ENCODE peak calls at places on chromosomes 4 and X, in eight cellular contexts. One of them, this sample, is unnamed.

GRCh38 chr4:94390804-94391410 is 48.3 kb upstream of the HPGDS start:
- DNase-seq in activated CD8-positive, alpha-beta memory T cell treated with anti-CD3 and anti-CD28 coated beads for 48 hours: no peak
- DNase-seq in stimulated activated CD4-positive, alpha-beta T cell treated with anti-CD3 and anti-CD28 coated beads, Interleukin-4, amount 100 ng/mL, for 48 hours: no peak
- DNase-seq in CD8-positive, alpha-beta memory T cell: no peak
- DNase-seq in CD8-positive, alpha-beta T cell: no peak
- DNase-seq in choroid plexus epithelial cell: peak
- DNase-seq in BJ: no peak
- DNase-seq in left ventricle myocardium inferior: no peak
- DNase-seq in this sample: no peak

GRCh38 chr4:4488405-4489404 is 53.1 kb downstream of the STX18 start:
- DNase-seq in activated CD8-positive, alpha-beta memory T cell treated with anti-CD3 and anti-CD28 coated beads for 48 hours: peak
- DNase-seq in stimulated activated CD4-positive, alpha-beta T cell treated with anti-CD3 and anti-CD28 coated beads, Interleukin-4, amount 100 ng/mL, for 48 hours: peak
- DNase-seq in CD8-positive, alpha-beta memory T cell: peak
- DNase-seq in CD8-positive, alpha-beta T cell: peak
- DNase-seq in choroid plexus epithelial cell: peak
- DNase-seq in BJ: peak
- DNase-seq in left ventricle myocardium inferior: peak
- DNase-seq in this sample: peak

GRCh38 chr4:80058740-80059139 is 14.3 kb downstream of the ANTXR2 start:
- DNase-seq in activated CD8-positive, alpha-beta memory T cell treated with anti-CD3 and anti-CD28 coated beads for 48 hours: no peak
- DNase-seq in stimulated activated CD4-positive, alpha-beta T cell treated with anti-CD3 and anti-CD28 coated beads, Interleukin-4, amount 100 ng/mL, for 48 hours: no peak
- DNase-seq in CD8-positive, alpha-beta memory T cell: peak
- DNase-seq in CD8-positive, alpha-beta T cell: no peak
- DNase-seq in choroid plexus epithelial cell: no peak
- DNase-seq in BJ: no peak
- DNase-seq in left ventricle myocardium inferior: no peak
- DNase-seq in this sample: peak

GRCh38 chr4:99636422-99636821 is 21.2 kb downstream of the C4orf54 start:
- DNase-seq in activated CD8-positive, alpha-beta memory T cell treated with anti-CD3 and anti-CD28 coated beads for 48 hours: no peak
- DNase-seq in stimulated activated CD4-positive, alpha-beta T cell treated with anti-CD3 and anti-CD28 coated beads, Interleukin-4, amount 100 ng/mL, for 48 hours: no peak
- DNase-seq in CD8-positive, alpha-beta memory T cell: no peak
- DNase-seq in CD8-positive, alpha-beta T cell: no peak
- DNase-seq in choroid plexus epithelial cell: no peak
- DNase-seq in BJ: no peak
- DNase-seq in left ventricle myocardium inferior: no peak
- DNase-seq in this sample: no peak

GRCh38 chrX:73400136-73400748 is 46.6 kb upstream of the CDX4 start:
- DNase-seq in activated CD8-positive, alpha-beta memory T cell treated with anti-CD3 and anti-CD28 coated beads for 48 hours: no peak
- DNase-seq in stimulated activated CD4-positive, alpha-beta T cell treated with anti-CD3 and anti-CD28 coated beads, Interleukin-4, amount 100 ng/mL, for 48 hours: no peak
- DNase-seq in CD8-positive, alpha-beta memory T cell: no peak
- DNase-seq in CD8-positive, alpha-beta T cell: no peak
- DNase-seq in choroid plexus epithelial cell: no peak
- DNase-seq in BJ: no peak
- DNase-seq in left ventricle myocardium inferior: no peak
- DNase-seq in this sample: no peak

GRCh38 chr4:102308032-102308799 is 37.1 kb downstream of the SLC39A8 start:
- DNase-seq in activated CD8-positive, alpha-beta memory T cell treated with anti-CD3 and anti-CD28 coated beads for 48 hours: no peak
- DNase-seq in stimulated activated CD4-positive, alpha-beta T cell treated with anti-CD3 and anti-CD28 coated beads, Interleukin-4, amount 100 ng/mL, for 48 hours: no peak
- DNase-seq in CD8-positive, alpha-beta memory T cell: no peak
- DNase-seq in CD8-positive, alpha-beta T cell: no peak
- DNase-seq in choroid plexus epithelial cell: peak
- DNase-seq in BJ: no peak
- DNase-seq in left ventricle myocardium inferior: no peak
- DNase-seq in this sample: no peak

GRCh38 chrX:39736219-39737211 is 361.2 kb downstream of the BCOR start:
- DNase-seq in activated CD8-positive, alpha-beta memory T cell treated with anti-CD3 and anti-CD28 coated beads for 48 hours: no peak
- DNase-seq in stimulated activated CD4-positive, alpha-beta T cell treated with anti-CD3 and anti-CD28 coated beads, Interleukin-4, amount 100 ng/mL, for 48 hours: no peak
- DNase-seq in CD8-positive, alpha-beta memory T cell: no peak
- DNase-seq in CD8-positive, alpha-beta T cell: no peak
- DNase-seq in choroid plexus epithelial cell: peak
- DNase-seq in BJ: no peak
- DNase-seq in left ventricle myocardium inferior: peak
- DNase-seq in this sample: no peak

GRCh38 chr4:76977731-76978350 is 28.3 kb downstream of the SEPTIN11 start:
- DNase-seq in activated CD8-positive, alpha-beta memory T cell treated with anti-CD3 and anti-CD28 coated beads for 48 hours: no peak
- DNase-seq in stimulated activated CD4-positive, alpha-beta T cell treated with anti-CD3 and anti-CD28 coated beads, Interleukin-4, amount 100 ng/mL, for 48 hours: no peak
- DNase-seq in CD8-positive, alpha-beta memory T cell: no peak
- DNase-seq in CD8-positive, alpha-beta T cell: no peak
- DNase-seq in choroid plexus epithelial cell: peak
- DNase-seq in BJ: no peak
- DNase-seq in left ventricle myocardium inferior: no peak
- DNase-seq in this sample: no peak

GRCh38 chrX:92247076-92247475 is 467.9 kb downstream of the PCDH11X start:
- DNase-seq in activated CD8-positive, alpha-beta memory T cell treated with anti-CD3 and anti-CD28 coated beads for 48 hours: no peak
- DNase-seq in stimulated activated CD4-positive, alpha-beta T cell treated with anti-CD3 and anti-CD28 coated beads, Interleukin-4, amount 100 ng/mL, for 48 hours: no peak
- DNase-seq in CD8-positive, alpha-beta memory T cell: no peak
- DNase-seq in CD8-positive, alpha-beta T cell: no peak
- DNase-seq in choroid plexus epithelial cell: no peak
- DNase-seq in BJ: no peak
- DNase-seq in left ventricle myocardium inferior: no peak
- DNase-seq in this sample: no peak

GRCh38 chr4:116122131-116122530 is 963.2 kb downstream of the TRAM1L1 start:
- DNase-seq in activated CD8-positive, alpha-beta memory T cell treated with anti-CD3 and anti-CD28 coated beads for 48 hours: no peak
- DNase-seq in stimulated activated CD4-positive, alpha-beta T cell treated with anti-CD3 and anti-CD28 coated beads, Interleukin-4, amount 100 ng/mL, for 48 hours: no peak
- DNase-seq in CD8-positive, alpha-beta memory T cell: no peak
- DNase-seq in CD8-positive, alpha-beta T cell: no peak
- DNase-seq in choroid plexus epithelial cell: peak
- DNase-seq in BJ: no peak
- DNase-seq in left ventricle myocardium inferior: no peak
- DNase-seq in this sample: no peak

GRCh38 chr4:54232151-54232688 is 3.1 kb downstream of the PDGFRA start:
- DNase-seq in activated CD8-positive, alpha-beta memory T cell treated with anti-CD3 and anti-CD28 coated beads for 48 hours: no peak
- DNase-seq in stimulated activated CD4-positive, alpha-beta T cell treated with anti-CD3 and anti-CD28 coated beads, Interleukin-4, amount 100 ng/mL, for 48 hours: no peak
- DNase-seq in CD8-positive, alpha-beta memory T cell: no peak
- DNase-seq in CD8-positive, alpha-beta T cell: no peak
- DNase-seq in choroid plexus epithelial cell: peak
- DNase-seq in BJ: no peak
- DNase-seq in left ventricle myocardium inferior: no peak
- DNase-seq in this sample: no peak

GRCh38 chr4:56821394-56822263 is at the start of gene SPINK2:
- DNase-seq in activated CD8-positive, alpha-beta memory T cell treated with anti-CD3 and anti-CD28 coated beads for 48 hours: no peak
- DNase-seq in stimulated activated CD4-positive, alpha-beta T cell treated with anti-CD3 and anti-CD28 coated beads, Interleukin-4, amount 100 ng/mL, for 48 hours: peak
- DNase-seq in CD8-positive, alpha-beta memory T cell: peak
- DNase-seq in CD8-positive, alpha-beta T cell: peak
- DNase-seq in choroid plexus epithelial cell: no peak
- DNase-seq in BJ: no peak
- DNase-seq in left ventricle myocardium inferior: peak
- DNase-seq in this sample: peak